ENCODE peak calls at places on chromosome 21, in nine cellular contexts. One of them, this sample, is unnamed.

GRCh38 chr21:37159053-37159776 is 86.2 kb downstream of the TTC3 start:
- DNase-seq in NB4: no peak
- DNase-seq in ovary: no peak
- DNase-seq in K562: no peak
- DNase-seq in GM12892: no peak
- DNase-seq in GM12878: peak; percentile 42
- DNase-seq in testis: no peak
- DNase-seq in A549: no peak
- DNase-seq in uterus: no peak
- DNase-seq in this sample: no peak

GRCh38 chr21:39313042-39313456 is 383 bp downstream of the BRWD1 start:
- DNase-seq in K562: peak; percentile 77
- DNase-seq in GM12878: no peak
- DNase-seq in uterus: peak; percentile 33
- DNase-seq in A549: peak; percentile 10
- DNase-seq in NB4: no peak
- DNase-seq in GM12892: peak; percentile 23
- DNase-seq in testis: peak; percentile 37
- DNase-seq in ovary: no peak
- DNase-seq in this sample: no peak

GRCh38 chr21:44878053-44878982 is 4.8 kb upstream of the PTTG1IP start:
- DNase-seq in uterus: no peak
- DNase-seq in K562: no peak
- DNase-seq in ovary: no peak
- DNase-seq in GM12892: no peak
- DNase-seq in GM12878: no peak
- DNase-seq in NB4: peak; percentile 85
- DNase-seq in A549: no peak
- DNase-seq in testis: peak; percentile 56
- DNase-seq in this sample: peak; percentile 56

GRCh38 chr21:16837319-16837718 is 675.5 kb upstream of the CXADR start:
- DNase-seq in GM12892: no peak
- DNase-seq in testis: no peak
- DNase-seq in GM12878: no peak
- DNase-seq in K562: no peak
- DNase-seq in uterus: no peak
- DNase-seq in A549: no peak
- DNase-seq in NB4: no peak
- DNase-seq in ovary: no peak
- DNase-seq in this sample: no peak

GRCh38 chr21:33566514-33566913 is 22.0 kb downstream of the DONSON start:
- DNase-seq in A549: no peak
- DNase-seq in GM12878: no peak
- DNase-seq in NB4: no peak
- DNase-seq in uterus: no peak
- DNase-seq in ovary: no peak
- DNase-seq in testis: no peak
- DNase-seq in GM12892: no peak
- DNase-seq in K562: no peak
- DNase-seq in this sample: no peak

GRCh38 chr21:32368386-32368785 is 24.4 kb downstream of the URB1 start:
- DNase-seq in GM12878: no peak
- DNase-seq in A549: no peak
- DNase-seq in uterus: no peak
- DNase-seq in testis: no peak
- DNase-seq in ovary: no peak
- DNase-seq in NB4: no peak
- DNase-seq in GM12892: no peak
- DNase-seq in K562: no peak
- DNase-seq in this sample: no peak

GRCh38 chr21:34734696-34735095 is 65.9 kb downstream of the CLIC6 start:
- DNase-seq in GM12878: no peak
- DNase-seq in K562: no peak
- DNase-seq in A549: no peak
- DNase-seq in NB4: peak; percentile 15
- DNase-seq in uterus: no peak
- DNase-seq in testis: no peak
- DNase-seq in ovary: no peak
- DNase-seq in GM12892: no peak
- DNase-seq in this sample: no peak

GRCh38 chr21:31403596-31404333 is 59.7 kb upstream of the TIAM1 start:
- DNase-seq in ovary: no peak
- DNase-seq in NB4: no peak
- DNase-seq in GM12878: no peak
- DNase-seq in GM12892: no peak
- DNase-seq in K562: no peak
- DNase-seq in A549: no peak
- DNase-seq in uterus: no peak
- DNase-seq in testis: no peak
- DNase-seq in this sample: no peak

GRCh38 chr21:43306911-43307676 is 119.8 kb downstream of the SIK1 start:
- DNase-seq in GM12892: peak; percentile 59
- DNase-seq in GM12878: peak; percentile 39
- DNase-seq in NB4: peak; percentile 83
- DNase-seq in testis: no peak
- DNase-seq in ovary: peak; percentile 49
- DNase-seq in A549: peak; percentile 49
- DNase-seq in uterus: no peak
- DNase-seq in K562: peak; percentile 41
- DNase-seq in this sample: no peak

GRCh38 chr21:25458484-25458883 is 148.8 kb downstream of the MRPL39 start:
- DNase-seq in NB4: no peak
- DNase-seq in GM12892: no peak
- DNase-seq in uterus: no peak
- DNase-seq in testis: no peak
- DNase-seq in K562: no peak
- DNase-seq in A549: no peak
- DNase-seq in GM12878: no peak
- DNase-seq in ovary: no peak
- DNase-seq in this sample: no peak
- TF ChIP-seq POLR2A in NB4: no peak
- TF ChIP-seq POLR2A in GM12892: no peak
- TF ChIP-seq POLR2A in uterus: no peak
- TF ChIP-seq POLR2A in testis: no peak
- TF ChIP-seq POLR2A in K562: no peak
- TF ChIP-seq POLR2A in A549: no peak
- TF ChIP-seq POLR2A in GM12878: no peak
- TF ChIP-seq POLR2A in ovary: no peak
- TF ChIP-seq POLR2A in this sample: no peak

GRCh38 chr21:42010507-42011493 is 640 bp upstream of the ZBTB21 start:
- DNase-seq in GM12878: no peak
- DNase-seq in testis: peak; percentile 34
- DNase-seq in A549: peak; percentile 7
- DNase-seq in uterus: no peak
- DNase-seq in NB4: peak; percentile 55
- DNase-seq in GM12892: peak; percentile 48
- DNase-seq in ovary: no peak
- DNase-seq in K562: peak; percentile 71
- DNase-seq in this sample: peak; percentile 64
- TF ChIP-seq POLR2A in GM12878: peak; percentile 62
- TF ChIP-seq POLR2A in testis: peak; percentile 10
- TF ChIP-seq POLR2A in A549: peak; percentile 65
- TF ChIP-seq POLR2A in uterus: no peak
- TF ChIP-seq POLR2A in NB4: peak; percentile 75
- TF ChIP-seq POLR2A in GM12892: peak; percentile 41
- TF ChIP-seq POLR2A in ovary: no peak
- TF ChIP-seq POLR2A in K562: peak; percentile 19
- TF ChIP-seq POLR2A in this sample: no peak

GRCh38 chr21:26833011-26833410 is 12.2 kb downstream of the ADAMTS1 start:
- DNase-seq in ovary: peak; percentile 39
- DNase-seq in testis: no peak
- DNase-seq in GM12878: no peak
- DNase-seq in GM12892: no peak
- DNase-seq in NB4: no peak
- DNase-seq in uterus: no peak
- DNase-seq in K562: no peak
- DNase-seq in A549: no peak
- DNase-seq in this sample: no peak

GRCh38 chr21:26833460-26833939 is 11.7 kb downstream of the ADAMTS1 start:
- DNase-seq in uterus: no peak
- DNase-seq in GM12892: no peak
- DNase-seq in K562: no peak
- DNase-seq in A549: no peak
- DNase-seq in testis: no peak
- DNase-seq in ovary: peak; percentile 57
- DNase-seq in GM12878: no peak
- DNase-seq in NB4: no peak
- DNase-seq in this sample: no peak

GRCh38 chr21:26835714-26836265 is 9.4 kb downstream of the ADAMTS1 start:
- DNase-seq in GM12892: no peak
- DNase-seq in uterus: no peak
- DNase-seq in GM12878: no peak
- DNase-seq in testis: no peak
- DNase-seq in ovary: no peak
- DNase-seq in A549: no peak
- DNase-seq in K562: no peak
- DNase-seq in NB4: no peak
- DNase-seq in this sample: no peak

GRCh38 chr21:26835027-26835713 is 10.0 kb downstream of the ADAMTS1 start:
- DNase-seq in A549: no peak
- DNase-seq in K562: no peak
- DNase-seq in GM12892: no peak
- DNase-seq in NB4: no peak
- DNase-seq in uterus: no peak
- DNase-seq in ovary: peak; percentile 67
- DNase-seq in testis: no peak
- DNase-seq in GM12878: no peak
- DNase-seq in this sample: no peak

GRCh38 chr21:26834181-26834945 is 10.8 kb downstream of the ADAMTS1 start:
- DNase-seq in A549: no peak
- DNase-seq in GM12878: no peak
- DNase-seq in testis: no peak
- DNase-seq in uterus: no peak
- DNase-seq in NB4: no peak
- DNase-seq in ovary: no peak
- DNase-seq in K562: no peak
- DNase-seq in GM12892: no peak
- DNase-seq in this sample: no peak
- TF ChIP-seq POLR2A in A549: no peak
- TF ChIP-seq POLR2A in GM12878: no peak
- TF ChIP-seq POLR2A in testis: no peak
- TF ChIP-seq POLR2A in uterus: no peak
- TF ChIP-seq POLR2A in NB4: no peak
- TF ChIP-seq POLR2A in ovary: no peak
- TF ChIP-seq POLR2A in K562: no peak
- TF ChIP-seq POLR2A in GM12892: no peak
- TF ChIP-seq POLR2A in this sample: no peak

GRCh38 chr21:41954654-41955499 is 1.1 kb upstream of the C2CD2 start:
- DNase-seq in K562: no peak
- DNase-seq in ovary: peak; percentile 36
- DNase-seq in A549: no peak
- DNase-seq in GM12878: no peak
- DNase-seq in testis: no peak
- DNase-seq in uterus: no peak
- DNase-seq in GM12892: no peak
- DNase-seq in NB4: no peak
- DNase-seq in this sample: peak; percentile 39
- TF ChIP-seq POLR2A in K562: peak; percentile 50
- TF ChIP-seq POLR2A in ovary: no peak
- TF ChIP-seq POLR2A in A549: no peak
- TF ChIP-seq POLR2A in GM12878: no peak
- TF ChIP-seq POLR2A in testis: no peak
- TF ChIP-seq POLR2A in uterus: no peak
- TF ChIP-seq POLR2A in GM12892: no peak
- TF ChIP-seq POLR2A in NB4: no peak
- TF ChIP-seq POLR2A in this sample: no peak

DNA sequence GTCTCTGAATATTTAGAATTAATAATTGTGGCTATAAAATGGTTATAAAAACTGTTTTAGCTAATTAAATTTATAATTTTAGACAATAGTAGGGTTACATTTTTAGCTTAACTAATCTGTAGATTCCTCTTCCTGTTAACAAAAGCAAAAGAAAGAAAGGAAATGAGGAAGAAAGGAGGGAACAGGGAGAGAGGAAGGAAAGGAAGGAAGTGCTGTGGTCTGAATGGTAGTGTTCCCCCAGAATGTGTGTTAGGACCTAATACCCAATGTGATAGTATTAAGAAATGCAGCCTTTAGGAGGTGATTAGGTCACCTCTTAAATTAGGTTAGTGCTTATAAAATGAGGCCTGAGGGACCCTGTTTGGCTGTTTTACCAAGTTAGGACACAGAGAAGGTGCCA is 136.9 kb upstream of the SAMSN1 start:
- DNase-seq in NB4: peak; percentile 17
- DNase-seq in A549: no peak
- DNase-seq in GM12892: no peak
- DNase-seq in K562: no peak
- DNase-seq in GM12878: no peak
- DNase-seq in testis: no peak
- DNase-seq in ovary: no peak
- DNase-seq in uterus: no peak
- DNase-seq in this sample: no peak
- TF ChIP-seq POLR2A in NB4: no peak
- TF ChIP-seq POLR2A in A549: no peak
- TF ChIP-seq POLR2A in GM12892: no peak
- TF ChIP-seq POLR2A in K562: no peak
- TF ChIP-seq POLR2A in GM12878: no peak
- TF ChIP-seq POLR2A in testis: no peak
- TF ChIP-seq POLR2A in ovary: no peak
- TF ChIP-seq POLR2A in uterus: no peak
- TF ChIP-seq POLR2A in this sample: no peak

GRCh38 chr21:46285761-46286667 is at the start of gene YBEY:
- DNase-seq in K562: peak; percentile 97
- DNase-seq in testis: peak; percentile 91
- DNase-seq in ovary: peak; percentile 93
- DNase-seq in NB4: peak; percentile 92
- DNase-seq in GM12878: peak; percentile 59
- DNase-seq in uterus: peak; percentile 85
- DNase-seq in GM12892: peak; percentile 91
- DNase-seq in A549: peak; percentile 81
- DNase-seq in this sample: peak; percentile 92
- TF ChIP-seq POLR2A in K562: peak; percentile 95
- TF ChIP-seq POLR2A in testis: no peak
- TF ChIP-seq POLR2A in ovary: peak; percentile 66
- TF ChIP-seq POLR2A in NB4: peak; percentile 63
- TF ChIP-seq POLR2A in GM12878: peak; percentile 91
- TF ChIP-seq POLR2A in uterus: peak; percentile 51
- TF ChIP-seq POLR2A in GM12892: peak; percentile 91
- TF ChIP-seq POLR2A in A549: peak; percentile 73
- TF ChIP-seq POLR2A in this sample: peak; percentile 84

DNA sequence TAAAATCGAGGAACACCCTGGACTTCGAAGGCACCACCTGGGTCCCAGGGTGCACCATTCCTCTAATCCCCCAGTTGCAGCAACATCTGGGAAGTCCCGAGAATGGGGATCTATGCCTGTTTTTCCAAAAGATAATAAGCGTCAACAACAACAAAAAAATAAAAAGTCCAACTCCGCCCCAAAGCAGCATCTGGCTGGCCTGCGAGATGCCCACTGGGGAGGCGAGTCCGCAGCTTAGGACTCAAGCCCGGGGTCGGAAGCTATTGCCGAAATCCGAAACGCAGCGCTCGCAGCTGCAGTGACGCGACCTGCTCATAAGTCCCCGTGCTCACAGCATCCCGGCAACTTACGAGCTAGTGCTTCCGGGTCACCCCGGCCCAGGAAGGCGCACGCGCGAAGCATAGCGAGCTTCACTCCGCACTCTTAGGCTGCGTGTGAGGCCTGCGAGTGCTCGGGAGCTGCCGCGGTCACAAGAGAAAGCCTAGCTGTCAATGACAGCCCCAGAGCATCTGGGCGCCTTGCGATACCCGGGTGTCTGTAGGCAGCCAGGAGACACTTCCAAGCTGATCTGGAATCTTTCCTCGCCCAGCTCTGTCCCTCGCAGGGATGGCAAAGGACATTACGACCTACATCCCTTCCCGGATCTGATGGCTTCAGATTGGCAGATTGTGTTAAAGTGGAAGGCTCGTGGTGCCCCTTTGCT is 9.9 kb upstream of the LTN1 start:
- DNase-seq in NB4: peak; percentile 98
- DNase-seq in uterus: peak; percentile 96
- DNase-seq in GM12892: peak; percentile 85
- DNase-seq in testis: peak; percentile 96
- DNase-seq in A549: peak; percentile 84
- DNase-seq in K562: peak; percentile 96
- DNase-seq in GM12878: peak; percentile 89
- DNase-seq in ovary: peak; percentile 98
- DNase-seq in this sample: peak; percentile 97
- TF ChIP-seq POLR2A in NB4: peak; percentile 97
- TF ChIP-seq POLR2A in uterus: peak; percentile 84
- TF ChIP-seq POLR2A in GM12892: peak; percentile 99
- TF ChIP-seq POLR2A in testis: peak; percentile 66
- TF ChIP-seq POLR2A in A549: peak; percentile 98
- TF ChIP-seq POLR2A in K562: peak; percentile 99
- TF ChIP-seq POLR2A in GM12878: peak; percentile 99
- TF ChIP-seq POLR2A in ovary: peak; percentile 98
- TF ChIP-seq POLR2A in this sample: peak; percentile 98

This sample was measured in erythroblast.